ENCODE peak calls at places on chromosomes 2 and 18, in four cellular contexts. A is ovary, C is brain microvascular endothelial cell, L is transverse colon. R is an unnamed sample.

GRCh38 chr2:43152711-43153627 is 73.4 kb downstream of the ZFP36L2 start:
- DNase-seq in L (no peak), A (no peak), C (no peak), R (peak; percentile 53)

GRCh38 chr2:15059870-15060617 is 427.5 kb downstream of the LRATD1 start:
- DNase-seq in L (no peak), C (no peak), A (no peak), R (no peak)

GRCh38 chr2:212546669-212547068 is 8.1 kb upstream of the ERBB4 start:
- DNase-seq in L (no peak), A (no peak), C (no peak), R (no peak)

GRCh38 chr2:109459485-109459884 is 154.3 kb downstream of the SEPTIN10 start:
- DNase-seq in A (no peak), L (no peak), C (peak; percentile 73), R (no peak)

GRCh38 chr18:770583-770961 is 41.5 kb downstream of the YES1 start:
- DNase-seq in A (no peak), L (no peak), C (no peak), R (no peak)

GRCh38 chr2:30522421-30522820 is 75.4 kb downstream of the LCLAT1 start:
- DNase-seq in L (no peak), A (no peak), C (no peak), R (no peak)

GRCh38 chr2:63071664-63072063 is 21.0 kb downstream of the OTX1 start:
- DNase-seq in A (no peak), L (no peak), C (no peak), R (no peak)

GRCh38 chr2:69138247-69138754 is 125.3 kb downstream of the ANTXR1 start:
- DNase-seq in A (no peak), L (no peak), C (peak; percentile 81), R (no peak)

GRCh38 chr2:132400169-132400900 is 16.3 kb upstream of the GPR39 start:
- DNase-seq in A (no peak), L (no peak), C (peak; percentile 15), R (no peak)

GRCh38 chr18:50074404-50074803 is 120.5 kb downstream of the MYO5B start:
- DNase-seq in L (no peak), C (no peak), A (no peak), R (no peak)

GRCh38 chr18:57881818-57882413 is 78.8 kb upstream of the ATP8B1 start:
- DNase-seq in A (peak; percentile 59), L (peak; percentile 74), C (peak; percentile 65), R (peak; percentile 42)

GRCh38 chr2:177419274-177419673 is 26.7 kb downstream of the AGPS start:
- DNase-seq in L (no peak), A (no peak), C (no peak), R (no peak)

GRCh38 chr2:109497911-109498870 is 115.6 kb downstream of the SEPTIN10 start:
- DNase-seq in C (no peak), A (no peak), L (no peak), R (peak; percentile 74)

GRCh38 chr2:46297546-46298271 is 502 bp downstream of the EPAS1 start:
- DNase-seq in A (peak; percentile 76), L (peak; percentile 93), C (no peak), R (peak; percentile 88)

GRCh38 chr2:235511187-235511661 is 17.4 kb downstream of the AGAP1 start:
- DNase-seq in L (peak; percentile 77), C (peak; percentile 64), A (no peak), R (no peak)

GRCh38 chr2:159168707-159169106 is 117.8 kb downstream of the WDSUB1 start:
- DNase-seq in L (no peak), C (peak; percentile 45), A (no peak), R (no peak)

GRCh38 chr2:21268197-21268870 is 144.6 kb downstream of the TDRD15 start:
- DNase-seq in A (no peak), C (no peak), L (no peak), R (peak; percentile 89)

GRCh38 chr2:165067958-165068612 is 112.8 kb upstream of the SLC38A11 start:
- DNase-seq in C (peak; percentile 71), A (peak; percentile 18), L (no peak), R (peak; percentile 77)

GRCh38 chr2:50444286-50444685 is 587.6 kb downstream of the NRXN1 start:
- DNase-seq in A (no peak), L (no peak), C (no peak), R (no peak)

GRCh38 chr2:98558852-98559530 is 49.3 kb downstream of the COA5 start:
- DNase-seq in A (no peak), L (no peak), C (no peak), R (no peak)
- H3K27ac ChIP-seq in A (no peak overlapping the region), L (peak overlapping the region; percentile 49), C (no peak overlapping the region), R (no peak overlapping the region)

DNA sequence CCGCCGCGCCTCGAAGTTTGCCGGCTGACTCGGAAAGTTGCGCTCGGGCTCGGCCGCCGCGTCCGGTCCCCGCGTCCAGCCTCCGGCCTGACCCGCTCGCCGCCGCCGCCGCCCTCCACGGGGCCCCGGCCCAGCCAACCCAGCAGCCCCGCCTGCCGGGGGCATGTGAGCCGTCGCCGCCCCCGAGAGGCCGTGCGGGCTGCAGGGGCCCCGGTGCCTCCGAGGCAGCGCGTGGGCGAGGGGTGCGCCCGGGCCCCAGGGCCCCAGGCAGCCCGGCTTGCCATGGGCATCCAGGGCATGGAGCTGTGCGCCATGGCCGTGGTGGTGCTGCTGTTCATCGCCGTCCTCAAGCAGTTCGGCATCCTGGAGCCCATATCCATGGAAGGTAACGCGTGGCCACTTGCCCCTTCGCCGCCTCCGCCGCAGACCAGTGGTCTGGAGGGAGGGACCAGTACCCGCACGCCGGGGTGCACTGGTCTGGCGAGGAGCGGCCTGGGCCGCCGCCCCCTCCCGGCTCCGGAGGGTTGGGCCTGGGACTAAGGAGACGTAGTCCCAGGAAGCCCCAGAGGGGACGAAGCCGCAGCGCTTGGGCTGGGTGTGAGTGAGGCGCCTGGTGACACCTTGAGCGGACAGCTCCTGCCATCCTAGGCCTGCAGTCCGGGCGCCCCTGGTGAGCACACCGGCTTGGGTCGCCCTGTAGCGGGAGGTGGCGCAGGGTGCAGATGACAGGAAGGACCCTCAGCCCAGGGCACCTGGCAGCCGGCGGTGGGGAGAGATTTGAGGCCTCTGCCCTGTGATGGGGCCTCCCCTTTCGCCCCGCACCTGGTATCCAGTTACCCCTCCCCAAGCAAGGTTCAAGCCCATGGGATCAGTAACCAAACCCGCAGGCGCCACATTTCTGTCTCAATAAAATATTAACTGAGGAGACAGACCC is 49.9 kb downstream of the KCNIP3 start:
- DNase-seq in L (no peak), A (peak; percentile 54), C (no peak), R (peak; percentile 71)
- H3K27ac ChIP-seq in L (peak overlapping the region; percentile 44), A (peak overlapping the region; percentile 78), C (no peak overlapping the region), R (no peak overlapping the region)

GRCh38 chr2:10344105-10345066 is 41.7 kb downstream of the HPCAL1 start:
- DNase-seq in L (no peak), A (no peak), C (no peak), R (no peak)
- H3K27ac ChIP-seq in L (no peak overlapping the region), A (no peak overlapping the region), C (no peak overlapping the region), R (no peak overlapping the region)

GRCh38 chr2:239331560-239331959 is 69.3 kb downstream of the HDAC4 start:
- DNase-seq in A (no peak), L (no peak), C (no peak), R (no peak)

GRCh38 chr2:239330836-239331235 is 70.0 kb downstream of the HDAC4 start:
- DNase-seq in L (no peak), C (no peak), A (no peak), R (no peak)

GRCh38 chr2:239328306-239329191 is 72.3 kb downstream of the HDAC4 start:
- DNase-seq in L (peak; percentile 65), A (peak; percentile 92), C (peak; percentile 52), R (peak; percentile 95)

GRCh38 chr2:239329284-239329971 is 71.4 kb downstream of the HDAC4 start:
- DNase-seq in C (no peak), L (peak; percentile 65), A (peak; percentile 70), R (peak; percentile 62)

GRCh38 chr2:239329972-239330572 is 70.7 kb downstream of the HDAC4 start:
- DNase-seq in A (peak; percentile 70), L (no peak), C (no peak), R (peak; percentile 68)
- H3K27ac ChIP-seq in A (peak overlapping the region; percentile 90), L (peak overlapping the region; percentile 90), C (no peak overlapping the region), R (peak overlapping the region; percentile 98)

DNA sequence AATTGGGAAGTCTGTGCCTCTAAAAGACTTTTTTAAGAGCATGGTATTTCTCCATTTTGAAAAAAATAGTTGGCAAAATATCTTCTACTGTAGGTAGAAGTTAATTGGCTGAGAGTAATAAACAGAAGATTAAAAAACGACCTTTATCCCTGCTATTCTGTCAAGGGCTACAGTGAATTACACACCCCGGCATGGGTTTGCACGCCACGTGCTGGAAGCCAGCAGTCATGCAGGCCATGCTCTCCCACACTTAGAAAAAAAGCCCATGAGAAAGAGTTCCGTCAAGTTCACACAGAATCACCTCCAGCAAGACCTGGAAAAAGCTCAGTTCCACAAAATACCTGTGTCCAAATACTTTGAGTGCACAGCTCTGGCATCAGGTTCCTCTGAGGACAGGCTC is 26.8 kb downstream of the FAM110C start:
- DNase-seq in A (no peak), L (peak; percentile 74), C (no peak), R (no peak)
- H3K27ac ChIP-seq in A (no peak overlapping the region), L (peak overlapping the region; percentile 76), C (no peak overlapping the region), R (no peak overlapping the region)

GRCh38 chr2:96498023-96498431 is 7.1 kb downstream of the NEURL3 start:
- DNase-seq in A (no peak), L (no peak), C (no peak), R (peak; percentile 75)
- H3K27ac ChIP-seq in A (no peak overlapping the region), L (no peak overlapping the region), C (no peak overlapping the region), R (no peak overlapping the region)

GRCh38 chr2:179543361-179543901 is 278.8 kb upstream of the SESTD1 start:
- DNase-seq in A (no peak), C (no peak), L (no peak), R (no peak)
- H3K27ac ChIP-seq in A (no peak overlapping the region), C (no peak overlapping the region), L (no peak overlapping the region), R (no peak overlapping the region)

GRCh38 chr2:239855863-239856587 is 169.1 kb downstream of the NDUFA10 start:
- DNase-seq in L (no peak), C (no peak), A (no peak), R (no peak)

GRCh38 chr2:239854596-239854995 is 170.5 kb downstream of the NDUFA10 start:
- DNase-seq in A (no peak), C (no peak), L (no peak), R (no peak)

GRCh38 chr2:239856620-239857285 is 168.4 kb downstream of the NDUFA10 start:
- DNase-seq in A (no peak), L (no peak), C (no peak), R (no peak)

GRCh38 chr2:239858179-239858578 is 167.0 kb downstream of the NDUFA10 start:
- DNase-seq in C (no peak), L (no peak), A (no peak), R (no peak)

DNA sequence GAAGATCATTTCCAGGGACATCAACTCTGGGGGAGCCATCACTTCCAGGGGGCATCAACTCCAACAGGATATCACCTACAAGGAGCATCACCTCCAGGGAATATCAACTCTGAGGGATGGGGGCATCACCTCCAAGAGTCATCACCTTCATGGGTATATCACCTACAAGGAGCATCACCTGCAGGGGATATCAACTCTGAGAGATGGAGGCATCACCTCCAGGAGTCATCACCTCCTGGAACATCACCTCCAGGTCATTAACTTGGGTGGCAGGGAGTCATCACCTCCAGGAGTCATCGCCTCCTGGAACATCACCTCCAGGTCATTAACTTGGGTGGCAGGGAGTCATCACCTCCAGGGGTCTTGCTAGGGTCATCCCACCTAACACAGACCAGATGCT is 167.6 kb downstream of the NDUFA10 start:
- DNase-seq in L (no peak), C (no peak), A (no peak), R (no peak)
- H3K27ac ChIP-seq in L (no peak overlapping the region), C (no peak overlapping the region), A (no peak overlapping the region), R (no peak overlapping the region)

DNA sequence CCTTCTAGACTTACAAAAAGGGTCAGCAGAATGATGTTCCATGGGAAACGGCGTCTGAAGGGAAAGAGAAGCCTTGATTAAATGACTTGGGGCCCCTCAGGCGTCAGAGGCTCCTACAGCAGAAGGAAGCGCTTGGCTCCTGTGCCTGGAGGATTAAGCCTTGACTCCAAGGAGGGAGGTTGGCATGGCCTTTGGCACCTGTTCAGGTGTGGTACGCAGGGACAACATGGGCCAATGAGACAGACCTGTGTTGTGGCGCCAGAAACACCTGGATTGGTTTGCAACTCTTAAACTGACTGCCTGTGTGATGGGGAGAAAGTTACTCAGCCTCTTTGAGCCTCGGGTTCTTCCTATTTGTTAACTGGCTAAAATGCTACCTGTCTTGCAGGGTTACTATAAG is 7.6 kb downstream of the PNKD start:
- DNase-seq in A (no peak), L (no peak), C (no peak), R (no peak)
- H3K27ac ChIP-seq in A (no peak overlapping the region), L (no peak overlapping the region), C (no peak overlapping the region), R (no peak overlapping the region)